ENCODE peak calls at places on chromosomes 5 and 9, in eight cellular contexts. W is PC-9; C is progenitor cell of endocrine pancreas; D is EH; Q is NCI-H2029; X is hippocampal formation; N is NCI-H2081 treated with DMSO at 0.1 percent for 48 hours; Y is activated T-helper 1 cell treated with anti-CD3 and anti-CD28 coated beads, Interleukin-12 subunit alpha, Interleukin-12 subunit beta, Interleukin-2, Interleukin-4 antibody, amounts not matched to agents 30 ng/mL and 10 ng/mL and 1 ng/mL, durations not matched to agents 14 hours and 24 hours and 36 hours. M is an unnamed sample.

GRCh38 chr9:133109931-133110650 is 10.9 kb downstream of the RALGDS start:
- DNase-seq in W (no peak), C (no peak), D (no peak), Q (no peak), X (no peak), N (no peak), Y (no peak), M (no peak)

GRCh38 chr9:115063058-115063850 is 54.7 kb downstream of the TNC start:
- DNase-seq in W (no peak), C (no peak), D (peak; percentile 84), Q (no peak), X (peak; percentile 7), N (no peak), Y (no peak), M (no peak)

GRCh38 chr9:74920944-74921626 is 31.6 kb downstream of the C9orf40 start:
- DNase-seq in W (no peak), C (no peak), D (no peak), Q (no peak), X (no peak), N (no peak), Y (no peak), M (no peak)

GRCh38 chr9:127136880-127137639 is 14.6 kb upstream of the ANGPTL2 start:
- DNase-seq in W (no peak), C (no peak), D (no peak), Q (no peak), X (no peak), N (no peak), Y (no peak), M (no peak)

GRCh38 chr5:151195622-151196021 is 28.3 kb downstream of the CCDC69 start:
- DNase-seq in W (no peak), C (no peak), D (no peak), Q (no peak), X (no peak), N (no peak), Y (no peak), M (no peak)

GRCh38 chr5:38193015-38193581 is 65.3 kb upstream of the EGFLAM start:
- DNase-seq in W (no peak), C (peak; percentile 59), D (peak; percentile 69), Q (peak; percentile 42), X (peak; percentile 56), N (peak; percentile 63), Y (peak; percentile 31), M (peak; percentile 33)

GRCh38 chr9:17970285-17970684 is 391.4 kb downstream of the SH3GL2 start:
- DNase-seq in W (no peak), C (no peak), D (no peak), Q (no peak), X (no peak), N (no peak), Y (no peak), M (no peak)

GRCh38 chr9:70156729-70157128 is 102.0 kb upstream of the SMC5 start:
- DNase-seq in W (no peak), C (no peak), D (peak; percentile 67), Q (no peak), X (no peak), N (no peak), Y (no peak), M (no peak)

GRCh38 chr5:76583163-76584047 is 39.8 kb downstream of the F2RL2 start:
- DNase-seq in W (no peak), C (no peak), D (peak; percentile 15), Q (no peak), X (no peak), N (no peak), Y (no peak), M (no peak)

GRCh38 chr9:137368431-137369110 is 54.4 kb downstream of the EXD3 start:
- DNase-seq in W (no peak), C (no peak), D (no peak), Q (no peak), X (no peak), N (no peak), Y (no peak), M (no peak)

GRCh38 chr5:23314827-23315226 is 192.6 kb upstream of the PRDM9 start:
- DNase-seq in W (peak; percentile 38), C (no peak), D (no peak), Q (no peak), X (no peak), N (no peak), Y (no peak), M (no peak)

GRCh38 chr9:129141066-129142041 is 30.1 kb downstream of the PTPA start:
- DNase-seq in W (no peak), C (no peak), D (peak; percentile 98), Q (no peak), X (peak; percentile 11), N (no peak), Y (peak; percentile 21), M (no peak)

GRCh38 chr5:39146831-39147540 is 72.4 kb downstream of the FYB1 start:
- DNase-seq in W (no peak), C (no peak), D (no peak), Q (no peak), X (peak; percentile 47), N (no peak), Y (no peak), M (no peak)

GRCh38 chr5:81544351-81545001 is 150.5 kb upstream of the ACOT12 start:
- DNase-seq in W (no peak), C (no peak), D (no peak), Q (no peak), X (no peak), N (no peak), Y (no peak), M (no peak)

GRCh38 chr5:100902406-100903035 is 561 bp downstream of the ST8SIA4 start:
- DNase-seq in W (no peak), C (no peak), D (no peak), Q (no peak), X (no peak), N (no peak), Y (peak; percentile 32), M (no peak)

GRCh38 chr5:27516437-27516836 is 478.1 kb upstream of the CDH9 start:
- DNase-seq in W (no peak), C (no peak), D (no peak), Q (no peak), X (no peak), N (no peak), Y (no peak), M (no peak)

GRCh38 chr9:93713716-93714115 is 137.3 kb downstream of the PHF2 start:
- DNase-seq in W (no peak), C (no peak), D (peak; percentile 6), Q (no peak), X (no peak), N (no peak), Y (no peak), M (no peak)

GRCh38 chr9:124390812-124391658 is 24.2 kb downstream of the PSMB7 start:
- DNase-seq in W (peak; percentile 74), C (no peak), D (peak; percentile 74), Q (no peak), X (no peak), N (no peak), Y (no peak), M (no peak)

GRCh38 chr5:72661405-72661804 is 154.2 kb upstream of the ZNF366 start:
- DNase-seq in W (no peak), C (no peak), D (peak; percentile 57), Q (peak; percentile 17), X (no peak), N (no peak), Y (no peak), M (no peak)

GRCh38 chr9:132356276-132356924 is 1.6 kb upstream of the SETX start:
- DNase-seq in W (no peak), C (no peak), D (no peak), Q (no peak), X (no peak), N (no peak), Y (no peak), M (no peak)

GRCh38 chr9:82680179-82680935 is 382.6 kb downstream of the RASEF start:
- DNase-seq in W (no peak), C (no peak), D (no peak), Q (no peak), X (no peak), N (no peak), Y (no peak), M (no peak)

GRCh38 chr5:138351056-138351455 is 1.4 kb upstream of the KDM3B start:
- DNase-seq in W (no peak), C (no peak), D (peak; percentile 79), Q (no peak), X (no peak), N (no peak), Y (no peak), M (no peak)

GRCh38 chr5:26310415-26310814 is 728.0 kb downstream of the CDH9 start:
- DNase-seq in W (no peak), C (no peak), D (no peak), Q (no peak), X (no peak), N (no peak), Y (no peak), M (no peak)

GRCh38 chr5:16932401-16932800 is 3.7 kb downstream of the MYO10 start:
- DNase-seq in W (no peak), C (no peak), D (peak; percentile 47), Q (no peak), X (no peak), N (no peak), Y (no peak), M (no peak)

GRCh38 chr9:112815868-112816267 is 65.3 kb downstream of the SNX30 start:
- DNase-seq in W (no peak), C (no peak), D (no peak), Q (no peak), X (no peak), N (no peak), Y (no peak), M (no peak)

GRCh38 chr5:167072225-167072624 is 1219.2 kb upstream of the WWC1 start:
- DNase-seq in W (no peak), C (no peak), D (no peak), Q (no peak), X (no peak), N (no peak), Y (no peak), M (no peak)

GRCh38 chr5:148827723-148828122 is 1.3 kb downstream of the ADRB2 start:
- DNase-seq in W (peak; percentile 45), C (no peak), D (peak; percentile 17), Q (no peak), X (no peak), N (no peak), Y (no peak), M (no peak)

GRCh38 chr5:89213584-89213983 is 330.6 kb upstream of the MEF2C start:
- DNase-seq in W (no peak), C (no peak), D (peak; percentile 9), Q (peak; percentile 5), X (no peak), N (no peak), Y (no peak), M (no peak)